ENCODE peak calls at places on chromosomes 1 and 21, in four cellular contexts. One of them, this sample, is unnamed.

GRCh38 chr1:109765896-109766615 is 2.3 kb upstream of the EPS8L3 start:
- DNase-seq in fibroblast of the aortic adventitia: no peak
- DNase-seq in fibroblast of pulmonary artery: no peak
- DNase-seq in neural progenitor cell: no peak
- DNase-seq in this sample: no peak

GRCh38 chr21:33018707-33019455 is 6.9 kb upstream of the OLIG2 start:
- DNase-seq in fibroblast of the aortic adventitia: no peak
- DNase-seq in fibroblast of pulmonary artery: no peak
- DNase-seq in neural progenitor cell: no peak
- DNase-seq in this sample: no peak

GRCh38 chr1:59135761-59136255 is 161.1 kb upstream of the FGGY start:
- DNase-seq in fibroblast of the aortic adventitia: no peak
- DNase-seq in fibroblast of pulmonary artery: no peak
- DNase-seq in neural progenitor cell: no peak
- DNase-seq in this sample: no peak

GRCh38 chr1:162193815-162194214 is 124.3 kb downstream of the NOS1AP start:
- DNase-seq in fibroblast of the aortic adventitia: no peak
- DNase-seq in fibroblast of pulmonary artery: no peak
- DNase-seq in neural progenitor cell: peak
- DNase-seq in this sample: no peak

GRCh38 chr1:165549908-165550480 is 6.2 kb downstream of the LRRC52 start:
- DNase-seq in fibroblast of the aortic adventitia: no peak
- DNase-seq in fibroblast of pulmonary artery: no peak
- DNase-seq in neural progenitor cell: no peak
- DNase-seq in this sample: no peak

GRCh38 chr1:150280138-150280707 is 2.1 kb upstream of the CIART start:
- DNase-seq in fibroblast of the aortic adventitia: no peak
- DNase-seq in fibroblast of pulmonary artery: no peak
- DNase-seq in neural progenitor cell: no peak
- DNase-seq in this sample: no peak

GRCh38 chr1:167881069-167881468 is 32.9 kb downstream of the ADCY10 start:
- DNase-seq in fibroblast of the aortic adventitia: peak
- DNase-seq in fibroblast of pulmonary artery: peak
- DNase-seq in neural progenitor cell: no peak
- DNase-seq in this sample: peak

GRCh38 chr21:35016517-35017188 is 32.4 kb downstream of the RUNX1 start:
- DNase-seq in fibroblast of the aortic adventitia: no peak
- DNase-seq in fibroblast of pulmonary artery: no peak
- DNase-seq in neural progenitor cell: no peak
- DNase-seq in this sample: no peak

GRCh38 chr1:187129132-187129531 is 300.4 kb downstream of the PLA2G4A start:
- DNase-seq in fibroblast of the aortic adventitia: no peak
- DNase-seq in fibroblast of pulmonary artery: no peak
- DNase-seq in neural progenitor cell: no peak
- DNase-seq in this sample: no peak

GRCh38 chr1:246012271-246012854 is 494.7 kb downstream of the SMYD3 start:
- DNase-seq in fibroblast of the aortic adventitia: peak
- DNase-seq in fibroblast of pulmonary artery: peak
- DNase-seq in neural progenitor cell: peak
- DNase-seq in this sample: no peak

GRCh38 chr1:109762821-109763645 is 690 bp downstream of the EPS8L3 start:
- DNase-seq in fibroblast of the aortic adventitia: peak
- DNase-seq in fibroblast of pulmonary artery: peak
- DNase-seq in neural progenitor cell: no peak
- DNase-seq in this sample: peak

GRCh38 chr1:76113446-76113845 is 38.9 kb downstream of the ST6GALNAC3 start:
- DNase-seq in fibroblast of the aortic adventitia: no peak
- DNase-seq in fibroblast of pulmonary artery: no peak
- DNase-seq in neural progenitor cell: no peak
- DNase-seq in this sample: no peak

GRCh38 chr1:12541274-12542137 is 76.5 kb downstream of the DHRS3 start:
- DNase-seq in fibroblast of the aortic adventitia: peak
- DNase-seq in fibroblast of pulmonary artery: peak
- DNase-seq in neural progenitor cell: peak
- DNase-seq in this sample: peak

GRCh38 chr1:221776495-221777413 is 34.9 kb upstream of the DUSP10 start:
- DNase-seq in fibroblast of the aortic adventitia: no peak
- DNase-seq in fibroblast of pulmonary artery: no peak
- DNase-seq in neural progenitor cell: no peak
- DNase-seq in this sample: no peak

GRCh38 chr1:208221291-208221622 is 22.9 kb downstream of the PLXNA2 start:
- DNase-seq in fibroblast of the aortic adventitia: no peak
- DNase-seq in fibroblast of pulmonary artery: no peak
- DNase-seq in neural progenitor cell: no peak
- DNase-seq in this sample: no peak

GRCh38 chr21:45280178-45280821 is 7.4 kb downstream of the POFUT2 start:
- DNase-seq in fibroblast of the aortic adventitia: no peak
- DNase-seq in fibroblast of pulmonary artery: no peak
- DNase-seq in neural progenitor cell: no peak
- DNase-seq in this sample: no peak

GRCh38 chr1:1199961-1200875 is 6.2 kb downstream of the TNFRSF18 start:
- DNase-seq in fibroblast of the aortic adventitia: no peak
- DNase-seq in fibroblast of pulmonary artery: no peak
- DNase-seq in neural progenitor cell: no peak
- DNase-seq in this sample: no peak

GRCh38 chr1:234643111-234643849 is 33.3 kb upstream of the IRF2BP2 start:
- DNase-seq in fibroblast of the aortic adventitia: no peak
- DNase-seq in fibroblast of pulmonary artery: no peak
- DNase-seq in neural progenitor cell: no peak
- DNase-seq in this sample: no peak

DNA sequence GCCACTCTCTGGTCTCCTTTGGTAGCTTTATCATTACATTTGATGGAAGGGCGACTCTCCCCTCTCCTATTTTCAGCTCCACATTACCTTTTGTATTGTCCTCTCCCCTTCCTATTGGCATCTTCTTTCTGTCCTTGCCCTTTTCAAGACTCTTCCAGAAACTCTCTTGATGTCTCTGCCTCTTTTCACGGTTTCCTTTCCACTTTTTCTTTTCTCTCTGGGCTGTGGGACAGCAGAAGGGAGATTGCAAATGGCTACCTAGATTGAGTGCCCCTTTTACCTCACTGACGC is 17.5 kb downstream of the IER5 start:
- DNase-seq in fibroblast of the aortic adventitia: no peak
- DNase-seq in fibroblast of pulmonary artery: no peak
- DNase-seq in neural progenitor cell: no peak
- DNase-seq in this sample: no peak
- H3K4me3 ChIP-seq in fibroblast of the aortic adventitia: no peak
- H3K4me3 ChIP-seq in fibroblast of pulmonary artery: no peak
- H3K4me3 ChIP-seq in neural progenitor cell: peak
- H3K4me3 ChIP-seq in this sample: no peak

DNA sequence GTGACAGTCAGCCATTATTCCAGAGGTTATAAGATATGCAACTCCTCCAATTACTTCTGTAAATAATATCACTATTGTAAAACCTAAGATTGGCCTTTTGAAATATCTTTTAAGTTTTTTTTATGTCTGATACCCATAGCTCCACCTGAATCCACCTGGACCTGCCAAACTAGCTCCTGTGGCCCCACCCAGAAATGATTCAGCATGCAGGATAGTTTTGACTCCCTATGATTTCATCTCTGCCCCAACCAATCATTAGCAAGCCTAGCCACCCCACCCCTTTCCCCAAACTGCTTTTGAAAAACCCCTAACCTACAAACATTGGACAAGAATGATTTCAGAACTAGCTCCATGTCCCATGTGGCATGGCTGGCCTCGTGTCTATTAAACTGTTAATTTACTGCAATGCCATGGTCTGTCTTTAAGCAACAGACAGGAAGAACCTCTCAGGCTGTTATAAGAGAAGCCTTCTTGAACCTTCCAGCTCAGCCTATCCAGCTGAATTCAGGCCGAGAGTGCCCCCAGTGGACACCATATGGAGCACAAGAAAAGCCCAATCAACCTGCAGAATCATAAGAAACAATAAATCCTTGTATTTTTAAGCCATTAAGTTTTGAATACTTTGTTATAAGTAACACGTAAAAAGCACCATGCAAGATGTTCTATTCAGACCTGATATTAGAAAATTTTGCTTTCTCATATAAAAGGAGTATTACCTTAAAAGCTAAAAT is 263.0 kb upstream of the ZRANB2 start:
- DNase-seq in fibroblast of the aortic adventitia: no peak
- DNase-seq in fibroblast of pulmonary artery: no peak
- DNase-seq in neural progenitor cell: no peak
- DNase-seq in this sample: no peak
- TF ChIP-seq CTCF in fibroblast of the aortic adventitia: peak
- TF ChIP-seq CTCF in fibroblast of pulmonary artery: peak
- TF ChIP-seq CTCF in neural progenitor cell: peak
- TF ChIP-seq CTCF in this sample: no peak

DNA sequence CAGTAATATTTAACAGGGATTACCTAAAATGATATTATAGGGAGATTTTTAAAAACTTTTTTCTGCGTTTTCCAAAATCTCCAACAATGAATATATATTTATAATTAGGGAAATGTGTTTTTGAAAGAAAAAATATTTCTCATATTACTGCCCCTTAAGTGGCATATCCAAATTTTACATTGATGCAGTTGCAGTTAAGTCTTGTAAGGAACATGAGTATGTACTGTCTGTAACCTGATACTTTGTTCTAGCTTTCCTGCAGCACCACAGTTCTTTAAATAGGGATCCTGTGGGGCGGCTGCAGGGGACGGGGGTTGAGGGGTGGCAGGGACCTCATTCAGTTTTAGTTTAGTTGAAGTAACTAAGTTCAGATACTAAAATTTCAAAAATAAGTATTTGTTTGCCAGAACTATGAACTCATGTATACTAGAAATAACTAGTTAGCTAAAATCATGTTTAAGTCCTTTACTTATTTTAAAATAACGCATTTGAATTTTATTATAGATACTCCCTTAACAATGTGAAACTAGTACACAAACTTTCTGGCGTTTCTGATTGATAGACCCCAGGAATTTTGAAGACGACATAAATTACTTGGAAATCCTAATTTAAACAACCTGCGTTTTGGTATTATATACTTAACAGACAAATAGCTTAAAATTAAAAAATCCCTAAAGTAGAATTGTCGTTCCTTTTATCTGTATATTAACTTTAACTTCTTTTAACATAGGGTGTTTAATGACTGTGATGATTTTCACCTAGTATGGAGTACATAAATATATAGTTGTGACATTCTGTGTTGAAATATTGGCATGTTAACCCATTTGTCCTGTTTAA is 639 bp upstream of the DNAJB4 start:
- DNase-seq in fibroblast of the aortic adventitia: peak
- DNase-seq in fibroblast of pulmonary artery: peak
- DNase-seq in neural progenitor cell: peak
- DNase-seq in this sample: peak
- H3K4me3 ChIP-seq in fibroblast of the aortic adventitia: peak
- H3K4me3 ChIP-seq in fibroblast of pulmonary artery: peak
- H3K4me3 ChIP-seq in neural progenitor cell: peak
- H3K4me3 ChIP-seq in this sample: peak

GRCh38 chr21:41966341-41966833 is 12.6 kb upstream of the C2CD2 start:
- DNase-seq in fibroblast of the aortic adventitia: peak
- DNase-seq in fibroblast of pulmonary artery: no peak
- DNase-seq in neural progenitor cell: no peak
- DNase-seq in this sample: no peak
- TF ChIP-seq CTCF in fibroblast of the aortic adventitia: no peak
- TF ChIP-seq CTCF in fibroblast of pulmonary artery: no peak
- TF ChIP-seq CTCF in neural progenitor cell: no peak
- TF ChIP-seq CTCF in this sample: no peak

This sample was measured in foreskin fibroblast.